ENCODE peak calls at places on chromosomes 3 and 15, in four cellular contexts. One of them, this sample, is unnamed.

GRCh38 chr15:63211549-63211948 is 22.1 kb downstream of the RAB8B start:
- DNase-seq in SK-N-SH: no peak
- DNase-seq in K562: no peak
- DNase-seq in GM12878: no peak
- DNase-seq in this sample: no peak

GRCh38 chr15:98682992-98683701 is 34.8 kb downstream of the IGF1R start:
- DNase-seq in SK-N-SH: no peak
- DNase-seq in GM12878: no peak
- DNase-seq in K562: no peak
- DNase-seq in this sample: no peak

GRCh38 chr3:10524270-10524669 is 18.9 kb upstream of the ATP2B2 start:
- DNase-seq in K562: no peak
- DNase-seq in GM12878: no peak
- DNase-seq in SK-N-SH: no peak
- DNase-seq in this sample: no peak

GRCh38 chr15:85620321-85621044 is 174.2 kb downstream of the KLHL25 start:
- DNase-seq in GM12878: no peak
- DNase-seq in SK-N-SH: no peak
- DNase-seq in K562: no peak
- DNase-seq in this sample: no peak

GRCh38 chr3:36904641-36905040 is 40.2 kb downstream of the TRANK1 start:
- DNase-seq in GM12878: no peak
- DNase-seq in SK-N-SH: peak; percentile 34
- DNase-seq in K562: peak; percentile 68
- DNase-seq in this sample: peak; percentile 27

GRCh38 chr15:25905140-25905539 is 42.0 kb upstream of the ATP10A start:
- DNase-seq in GM12878: no peak
- DNase-seq in SK-N-SH: no peak
- DNase-seq in K562: no peak
- DNase-seq in this sample: no peak

GRCh38 chr3:98005438-98005837 is 29.7 kb downstream of the GABRR3 start:
- DNase-seq in GM12878: no peak
- DNase-seq in K562: no peak
- DNase-seq in SK-N-SH: no peak
- DNase-seq in this sample: no peak

GRCh38 chr3:194481525-194482195 is 5.1 kb downstream of the ATP13A3 start:
- DNase-seq in K562: no peak
- DNase-seq in SK-N-SH: no peak
- DNase-seq in GM12878: no peak
- DNase-seq in this sample: no peak

GRCh38 chr3:190865828-190866227 is 3.3 kb upstream of the GMNC start:
- DNase-seq in K562: no peak
- DNase-seq in GM12878: no peak
- DNase-seq in SK-N-SH: no peak
- DNase-seq in this sample: no peak

GRCh38 chr3:167406876-167407492 is 26.9 kb upstream of the ZBBX start:
- DNase-seq in SK-N-SH: peak; percentile 8
- DNase-seq in GM12878: no peak
- DNase-seq in K562: peak; percentile 3
- DNase-seq in this sample: peak; percentile 41

GRCh38 chr3:183381179-183381578 is 47.2 kb downstream of the MCF2L2 start:
- DNase-seq in K562: peak; percentile 20
- DNase-seq in SK-N-SH: no peak
- DNase-seq in GM12878: no peak
- DNase-seq in this sample: no peak

GRCh38 chr3:54206874-54207273 is 84.5 kb downstream of the CACNA2D3 start:
- DNase-seq in GM12878: no peak
- DNase-seq in SK-N-SH: peak; percentile 7
- DNase-seq in K562: no peak
- DNase-seq in this sample: no peak

GRCh38 chr3:185335799-185336198 is 27.1 kb upstream of the MAP3K13 start:
- DNase-seq in SK-N-SH: no peak
- DNase-seq in K562: no peak
- DNase-seq in GM12878: no peak
- DNase-seq in this sample: no peak

GRCh38 chr15:63236272-63236671 is 41.1 kb upstream of the APH1B start:
- DNase-seq in GM12878: no peak
- DNase-seq in K562: no peak
- DNase-seq in SK-N-SH: no peak
- DNase-seq in this sample: no peak

GRCh38 chr15:90644946-90645725 is 72.0 kb upstream of the BLM start:
- DNase-seq in GM12878: no peak
- DNase-seq in SK-N-SH: no peak
- DNase-seq in K562: no peak
- DNase-seq in this sample: no peak

GRCh38 chr3:10155123-10155472 is 9.6 kb upstream of the IRAK2 start:
- DNase-seq in K562: no peak
- DNase-seq in SK-N-SH: no peak
- DNase-seq in GM12878: no peak
- DNase-seq in this sample: no peak

GRCh38 chr3:184415229-184415517 is 35.3 kb downstream of the CHRD start:
- DNase-seq in SK-N-SH: no peak
- DNase-seq in GM12878: no peak
- DNase-seq in K562: no peak
- DNase-seq in this sample: no peak

GRCh38 chr15:62879770-62880169 is 162.8 kb upstream of the TPM1 start:
- DNase-seq in SK-N-SH: no peak
- DNase-seq in K562: no peak
- DNase-seq in GM12878: no peak
- DNase-seq in this sample: no peak

GRCh38 chr15:60070838-60071493 is 66.9 kb downstream of the FOXB1 start:
- DNase-seq in GM12878: no peak
- DNase-seq in K562: no peak
- DNase-seq in SK-N-SH: no peak
- DNase-seq in this sample: no peak

GRCh38 chr3:118823626-118824025 is 211.0 kb downstream of the IGSF11 start:
- DNase-seq in K562: no peak
- DNase-seq in SK-N-SH: no peak
- DNase-seq in GM12878: no peak
- DNase-seq in this sample: no peak

GRCh38 chr3:141402476-141403171 is 34.3 kb downstream of the ZBTB38 start:
- DNase-seq in K562: no peak
- DNase-seq in GM12878: no peak
- DNase-seq in SK-N-SH: peak; percentile 84
- DNase-seq in this sample: peak; percentile 77

GRCh38 chr3:86782860-86783259 is 208.1 kb downstream of the VGLL3 start:
- DNase-seq in SK-N-SH: no peak
- DNase-seq in GM12878: no peak
- DNase-seq in K562: no peak
- DNase-seq in this sample: no peak

GRCh38 chr3:127005864-127006500 is 23.1 kb downstream of the PLXNA1 start:
- DNase-seq in GM12878: no peak
- DNase-seq in SK-N-SH: no peak
- DNase-seq in K562: no peak
- DNase-seq in this sample: no peak

GRCh38 chr3:7292362-7292761 is 431.4 kb downstream of the GRM7 start:
- DNase-seq in GM12878: no peak
- DNase-seq in K562: no peak
- DNase-seq in SK-N-SH: no peak
- DNase-seq in this sample: no peak

GRCh38 chr3:118938183-118938961 is 96.3 kb downstream of the IGSF11 start:
- DNase-seq in GM12878: no peak
- DNase-seq in SK-N-SH: no peak
- DNase-seq in K562: peak; percentile 37
- DNase-seq in this sample: no peak

GRCh38 chr3:54366839-54367238 is 244.5 kb downstream of the CACNA2D3 start:
- DNase-seq in K562: no peak
- DNase-seq in SK-N-SH: no peak
- DNase-seq in GM12878: no peak
- DNase-seq in this sample: no peak

GRCh38 chr3:116306720-116307119 is 138.6 kb downstream of the LSAMP start:
- DNase-seq in SK-N-SH: no peak
- DNase-seq in K562: no peak
- DNase-seq in GM12878: no peak
- DNase-seq in this sample: no peak

GRCh38 chr3:69143605-69144004 is 21.2 kb upstream of the LMOD3 start:
- DNase-seq in SK-N-SH: no peak
- DNase-seq in K562: peak; percentile 5
- DNase-seq in GM12878: no peak
- DNase-seq in this sample: no peak

GRCh38 chr3:66404246-66404645 is 96.6 kb downstream of the LRIG1 start:
- DNase-seq in SK-N-SH: no peak
- DNase-seq in K562: no peak
- DNase-seq in GM12878: no peak
- DNase-seq in this sample: no peak

GRCh38 chr3:106512846-106513245 is 644.0 kb upstream of the CBLB start:
- DNase-seq in K562: no peak
- DNase-seq in GM12878: no peak
- DNase-seq in SK-N-SH: no peak
- DNase-seq in this sample: no peak
- TF ChIP-seq USF1 in K562: no peak
- TF ChIP-seq USF1 in GM12878: no peak
- TF ChIP-seq USF1 in SK-N-SH: no peak
- TF ChIP-seq USF1 in this sample: no peak

GRCh38 chr15:66294157-66294931 is 976 bp downstream of the DIS3L start:
- DNase-seq in GM12878: peak; percentile 13
- DNase-seq in K562: peak; percentile 56
- DNase-seq in SK-N-SH: no peak
- DNase-seq in this sample: no peak
- TF ChIP-seq USF1 in GM12878: no peak
- TF ChIP-seq USF1 in K562: no peak
- TF ChIP-seq USF1 in SK-N-SH: peak; percentile 27
- TF ChIP-seq USF1 in this sample: no peak

GRCh38 chr3:101072299-101072698 is 79.1 kb upstream of the ABI3BP start:
- DNase-seq in K562: no peak
- DNase-seq in SK-N-SH: no peak
- DNase-seq in GM12878: no peak
- DNase-seq in this sample: no peak
- TF ChIP-seq USF1 in K562: no peak
- TF ChIP-seq USF1 in SK-N-SH: no peak
- TF ChIP-seq USF1 in GM12878: no peak
- TF ChIP-seq USF1 in this sample: no peak

GRCh38 chr3:176275113-176275512 is 922.2 kb downstream of the TBL1XR1 start:
- DNase-seq in SK-N-SH: no peak
- DNase-seq in K562: no peak
- DNase-seq in GM12878: no peak
- DNase-seq in this sample: no peak

GRCh38 chr3:176275538-176275937 is 921.7 kb downstream of the TBL1XR1 start:
- DNase-seq in GM12878: no peak
- DNase-seq in K562: no peak
- DNase-seq in SK-N-SH: no peak
- DNase-seq in this sample: no peak

GRCh38 chr3:176274161-176274560 is 923.1 kb downstream of the TBL1XR1 start:
- DNase-seq in GM12878: no peak
- DNase-seq in K562: no peak
- DNase-seq in SK-N-SH: no peak
- DNase-seq in this sample: no peak
- TF ChIP-seq USF1 in GM12878: no peak
- TF ChIP-seq USF1 in K562: no peak
- TF ChIP-seq USF1 in SK-N-SH: no peak
- TF ChIP-seq USF1 in this sample: no peak

GRCh38 chr15:71505962-71506361 is 304.4 kb upstream of the NR2E3 start:
- DNase-seq in K562: no peak
- DNase-seq in SK-N-SH: no peak
- DNase-seq in GM12878: no peak
- DNase-seq in this sample: no peak
- TF ChIP-seq USF1 in K562: no peak
- TF ChIP-seq USF1 in SK-N-SH: no peak
- TF ChIP-seq USF1 in GM12878: no peak
- TF ChIP-seq USF1 in this sample: no peak

DNA sequence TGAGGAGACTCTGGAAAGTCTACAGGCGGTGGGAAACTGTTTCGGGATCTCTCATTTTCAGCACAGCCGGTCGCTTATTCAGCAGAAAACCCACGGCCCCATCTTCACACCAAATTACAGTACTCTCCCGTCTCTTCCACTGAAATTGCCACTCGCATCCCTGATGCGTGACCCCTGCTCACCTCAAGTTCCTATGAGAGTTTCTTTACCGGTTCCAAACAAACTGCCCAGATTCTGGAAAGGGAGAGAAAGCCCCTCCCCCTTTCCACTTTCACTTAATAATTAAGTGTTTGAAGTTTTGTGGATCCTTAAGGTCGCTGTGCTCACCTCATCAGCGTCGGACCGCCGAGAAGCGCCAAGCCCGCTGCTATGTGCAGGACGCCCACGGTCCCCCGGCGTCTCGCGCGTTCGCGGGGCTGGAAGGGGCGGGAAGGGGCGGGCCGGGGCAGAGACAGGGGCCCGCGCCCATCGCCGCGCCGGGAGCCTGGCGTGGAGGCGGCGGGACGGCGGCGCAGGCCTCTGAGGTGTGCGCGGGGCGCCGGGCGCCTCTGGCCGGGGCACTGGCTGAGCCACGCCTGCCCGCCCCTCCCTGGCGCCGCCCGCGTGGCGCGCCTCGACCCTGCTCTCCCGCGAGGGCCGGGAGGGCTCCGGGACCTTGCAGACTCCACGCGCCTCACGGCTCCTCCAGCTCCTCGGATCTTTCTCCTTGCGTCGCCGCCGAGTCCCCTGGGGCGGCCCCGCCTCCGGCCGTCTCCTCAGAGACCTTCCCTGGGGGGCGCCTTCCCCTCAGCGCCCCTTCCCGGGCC is at the start of gene GPR156:
- DNase-seq in GM12878: no peak
- DNase-seq in SK-N-SH: peak; percentile 84
- DNase-seq in K562: peak; percentile 10
- DNase-seq in this sample: peak; percentile 47
- TF ChIP-seq USF1 in GM12878: no peak
- TF ChIP-seq USF1 in SK-N-SH: no peak
- TF ChIP-seq USF1 in K562: no peak
- TF ChIP-seq USF1 in this sample: peak; percentile 51

DNA sequence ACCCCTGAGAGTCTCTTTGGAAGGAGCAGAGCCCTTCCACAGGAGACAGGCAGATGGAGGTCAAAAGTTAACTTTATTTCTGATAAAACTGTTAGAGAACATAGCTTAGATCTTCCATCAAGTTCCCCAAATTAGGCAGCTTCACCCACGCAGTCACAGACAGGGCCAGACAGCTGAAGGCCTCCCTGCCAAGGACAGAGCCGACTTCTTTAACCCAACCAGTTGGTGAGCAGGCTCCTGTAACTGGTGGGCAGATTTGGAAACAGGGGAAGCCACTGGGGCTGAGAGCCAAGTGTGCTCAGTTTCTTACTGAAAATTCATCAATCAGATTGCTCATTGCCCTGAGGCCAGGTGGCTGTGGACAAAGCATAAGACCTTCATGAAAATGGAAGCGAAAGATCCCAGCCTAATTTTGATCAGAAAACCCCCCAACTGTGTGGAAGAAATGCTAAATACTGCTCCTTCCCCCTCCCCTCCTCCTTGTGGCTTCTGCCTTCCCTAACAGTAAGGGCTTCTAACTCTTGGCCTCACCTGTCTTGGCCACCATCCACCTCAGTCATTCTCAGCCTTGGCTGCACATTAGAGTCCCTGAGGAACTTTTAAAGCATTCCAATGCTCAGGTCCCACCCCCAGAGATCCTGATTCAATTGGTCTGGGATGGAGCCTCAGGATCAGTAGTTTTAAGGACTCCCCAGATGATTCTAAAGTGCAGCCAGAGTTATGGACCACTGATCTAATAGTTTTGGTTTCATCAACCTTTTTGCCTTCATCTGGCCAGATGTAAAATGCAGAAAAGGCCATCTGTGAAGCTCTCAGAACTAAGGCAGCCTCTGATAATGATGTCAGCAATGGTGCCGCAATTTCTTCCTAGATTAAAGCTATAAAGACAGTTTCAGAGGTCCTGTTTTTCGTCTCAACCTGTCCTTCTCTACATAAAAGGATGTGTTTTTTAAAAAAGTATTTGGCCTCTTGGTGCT is 11.5 kb downstream of the CLRN1 start:
- DNase-seq in SK-N-SH: no peak
- DNase-seq in GM12878: no peak
- DNase-seq in K562: no peak
- DNase-seq in this sample: no peak
- TF ChIP-seq USF1 in SK-N-SH: no peak
- TF ChIP-seq USF1 in GM12878: no peak
- TF ChIP-seq USF1 in K562: no peak
- TF ChIP-seq USF1 in this sample: no peak